ENCODE peak calls at places on chromosomes 11 and 22, in seven cellular contexts. O is trophoblast cell, E is IMR-90, W is neuronal stem cell, V is H1, B is H9, P is mesenchymal stem cell. X is an unnamed sample.

GRCh38 chr22:22682807-22683667 is 38.6 kb downstream of the GGTLC2 start:
- DNase-seq in O (no peak), E (peak; percentile 65), W (no peak), V (no peak), B (no peak), P (no peak), X (no peak)

GRCh38 chr11:61923166-61924015 is 6.0 kb upstream of the RAB3IL1 start:
- DNase-seq in O (peak; percentile 36), E (peak; percentile 63), W (no peak), V (peak; percentile 62), B (peak; percentile 72), P (peak; percentile 76), X (peak; percentile 83)

GRCh38 chr11:64654958-64655541 is 64.0 kb downstream of the SLC22A12 start:
- DNase-seq in O (no peak), E (no peak), W (no peak), V (no peak), B (no peak), P (no peak), X (no peak)

GRCh38 chr11:61701298-61701993 is 21.3 kb downstream of the DAGLA start:
- DNase-seq in O (peak; percentile 18), E (peak; percentile 16), W (no peak), V (peak; percentile 76), B (peak; percentile 85), P (peak; percentile 28), X (peak; percentile 82)

GRCh38 chr22:31540966-31541365 is 44.6 kb downstream of the SFI1 start:
- DNase-seq in O (no peak), E (no peak), W (no peak), V (no peak), B (no peak), P (no peak), X (no peak)

GRCh38 chr11:120337896-120338840 is 2.0 kb downstream of the ARHGEF12 start:
- DNase-seq in O (peak; percentile 10), E (peak; percentile 59), W (no peak), V (no peak), B (no peak), P (peak; percentile 52), X (no peak)

GRCh38 chr22:30309981-30310672 is 16.6 kb downstream of the TBC1D10A start:
- DNase-seq in O (peak; percentile 89), E (peak; percentile 72), W (no peak), V (no peak), B (no peak), P (peak; percentile 89), X (no peak)

GRCh38 chr11:65476632-65477270 is 22.1 kb upstream of the MALAT1 start:
- DNase-seq in O (peak; percentile 14), E (no peak), W (no peak), V (no peak), B (no peak), P (peak; percentile 49), X (no peak)

GRCh38 chr11:71481101-71481960 is 28.3 kb downstream of the NADSYN1 start:
- DNase-seq in O (peak; percentile 94), E (no peak), W (no peak), V (no peak), B (no peak), P (no peak), X (no peak)

GRCh38 chr11:76798202-76798581 is 15.0 kb downstream of the TSKU start:
- DNase-seq in O (no peak), E (no peak), W (no peak), V (peak; percentile 41), B (no peak), P (no peak), X (no peak)

GRCh38 chr11:8683115-8683807 is 669 bp downstream of the RPL27A start:
- DNase-seq in O (peak; percentile 5), E (no peak), W (no peak), V (no peak), B (no peak), P (no peak), X (peak; percentile 45)

GRCh38 chr11:8684600-8685290 is 2.2 kb downstream of the RPL27A start:
- DNase-seq in O (no peak), E (no peak), W (no peak), V (no peak), B (no peak), P (no peak), X (no peak)

GRCh38 chr11:8679006-8679405 is 3.5 kb downstream of the TRIM66 start:
- DNase-seq in O (no peak), E (no peak), W (no peak), V (no peak), B (no peak), P (no peak), X (no peak)

GRCh38 chr11:8682219-8683114 is at the start of the genes RPL27A and TRIM66:
- DNase-seq in O (peak; percentile 99), E (peak; percentile 95), W (peak; percentile 95), V (peak; percentile 100), B (peak; percentile 97), P (peak; percentile 97), X (peak; percentile 98)

GRCh38 chr11:8681837-8682218 is 637 bp downstream of the TRIM66 start:
- DNase-seq in O (no peak), E (no peak), W (no peak), V (no peak), B (no peak), P (no peak), X (no peak)
- H2BK120ac ChIP-seq in O (peak overlapping the region; percentile 84), E (no peak overlapping the region), W (no peak overlapping the region), V (no peak overlapping the region), B (no peak overlapping the region), P (peak overlapping the region; percentile 39), X (no peak overlapping the region)

GRCh38 chr11:83389975-83390374 is 103.8 kb upstream of the CCDC90B start:
- DNase-seq in O (no peak), E (no peak), W (no peak), V (no peak), B (no peak), P (no peak), X (no peak)
- H3K79me1 ChIP-seq in O (no peaks in the 10 kb centered on the region), E (no peaks in the 10 kb centered on the region), W (no peaks in the 10 kb centered on the region), V (no peaks in the 10 kb centered on the region), B (no peaks in the 10 kb centered on the region), P (no peaks in the 10 kb centered on the region), X (no peaks in the 10 kb centered on the region)

GRCh38 chr11:31796523-31797226 is 14.4 kb downstream of the PAX6 start:
- DNase-seq in O (no peak), E (no peak), W (no peak), V (no peak), B (no peak), P (no peak), X (no peak)

GRCh38 chr11:31794546-31794945 is 16.6 kb downstream of the PAX6 start:
- DNase-seq in O (no peak), E (no peak), W (no peak), V (no peak), B (no peak), P (no peak), X (no peak)

GRCh38 chr11:31798057-31799035 is 12.8 kb downstream of the PAX6 start:
- DNase-seq in O (no peak), E (no peak), W (no peak), V (peak; percentile 89), B (peak; percentile 89), P (no peak), X (peak; percentile 89)

GRCh38 chr11:31797227-31798056 is 13.7 kb downstream of the PAX6 start:
- DNase-seq in O (no peak), E (no peak), W (no peak), V (no peak), B (no peak), P (no peak), X (peak; percentile 46)

DNA sequence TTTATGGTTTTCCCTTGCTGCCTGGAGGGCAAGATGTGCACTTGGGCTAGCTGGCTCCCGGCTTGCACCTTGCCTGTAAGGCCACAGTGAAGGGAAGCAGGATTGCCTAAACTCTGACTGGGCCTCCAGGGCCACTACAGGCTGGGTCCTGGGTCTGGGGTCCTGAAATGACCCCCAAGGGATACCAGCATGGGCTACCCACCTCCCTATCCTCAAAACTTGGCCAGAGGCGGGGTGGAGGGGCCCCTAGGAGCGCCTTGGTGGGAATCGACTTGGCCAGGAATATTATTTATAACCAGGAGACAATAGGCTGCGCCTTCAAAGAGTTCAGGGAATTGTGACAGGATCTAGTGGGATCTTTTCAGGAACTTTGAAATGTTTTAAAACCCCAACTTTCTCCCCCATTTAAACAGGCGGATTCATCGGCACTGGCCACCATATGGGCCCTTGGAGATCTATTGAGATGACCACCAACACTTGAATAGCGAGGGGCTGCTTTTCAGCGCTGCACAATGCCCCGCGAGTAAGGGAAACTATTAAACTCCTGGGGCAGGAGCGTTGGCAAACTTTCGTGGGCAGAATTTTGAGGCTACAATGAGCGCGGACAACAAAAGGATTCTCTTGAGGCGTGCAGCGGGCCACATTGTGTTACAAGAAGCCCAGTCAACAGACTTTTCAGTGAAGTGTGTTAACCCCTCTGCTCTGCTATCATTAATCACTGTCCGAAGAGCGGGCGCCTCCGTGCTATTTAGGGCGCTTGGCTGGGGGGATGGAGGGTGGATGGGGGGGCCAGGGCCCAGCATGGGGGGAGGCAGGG is 15.2 kb downstream of the PAX6 start:
- DNase-seq in O (no peak), E (no peak), W (no peak), V (no peak), B (no peak), P (no peak), X (no peak)
- H2BK120ac ChIP-seq in O (no peak overlapping the region), E (no peak overlapping the region), W (no peak overlapping the region), V (no peak overlapping the region), B (no peak overlapping the region), P (no peak overlapping the region), X (no peak overlapping the region)

DNA sequence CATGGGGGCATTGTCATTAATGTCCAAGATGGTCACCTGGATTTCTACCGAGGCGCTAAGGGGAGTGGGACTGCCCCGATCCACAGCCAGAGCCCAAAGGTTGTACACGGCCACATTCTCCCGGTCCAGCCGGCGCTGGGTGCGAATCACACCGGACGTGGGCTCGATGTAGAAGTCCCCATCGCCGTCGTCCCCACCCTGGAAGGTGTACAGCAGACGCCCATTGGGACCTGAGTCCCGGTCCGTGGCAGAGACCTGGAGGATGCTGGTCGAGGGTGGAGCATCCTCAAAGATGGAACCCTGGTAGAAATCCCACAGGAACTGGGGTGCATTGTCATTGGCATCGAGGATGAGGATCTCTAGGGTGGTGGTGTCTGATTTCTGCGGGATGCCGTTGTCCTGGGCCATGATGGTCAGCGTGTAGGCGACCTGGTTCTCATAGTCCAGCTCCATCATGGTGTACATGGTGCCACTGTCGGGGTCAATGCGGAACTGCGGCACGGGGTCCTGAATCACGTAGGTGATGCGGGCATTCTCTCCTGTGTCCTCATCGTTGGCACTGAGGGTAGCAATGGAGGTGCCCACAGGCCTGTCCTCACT is 3.1 kb downstream of the CELSR1 start:
- DNase-seq in O (no peak), E (no peak), W (no peak), V (no peak), B (no peak), P (no peak), X (no peak)
- H3K79me1 ChIP-seq in O (peaks cover 5% of the 10 kb centered on the region), E (no peaks in the 10 kb centered on the region), W (peaks cover 5% of the 10 kb centered on the region), V (peaks cover 6% of the 10 kb centered on the region), B (no peaks in the 10 kb centered on the region), P (peaks cover 34% of the 10 kb centered on the region), X (no peaks in the 10 kb centered on the region)

DNA sequence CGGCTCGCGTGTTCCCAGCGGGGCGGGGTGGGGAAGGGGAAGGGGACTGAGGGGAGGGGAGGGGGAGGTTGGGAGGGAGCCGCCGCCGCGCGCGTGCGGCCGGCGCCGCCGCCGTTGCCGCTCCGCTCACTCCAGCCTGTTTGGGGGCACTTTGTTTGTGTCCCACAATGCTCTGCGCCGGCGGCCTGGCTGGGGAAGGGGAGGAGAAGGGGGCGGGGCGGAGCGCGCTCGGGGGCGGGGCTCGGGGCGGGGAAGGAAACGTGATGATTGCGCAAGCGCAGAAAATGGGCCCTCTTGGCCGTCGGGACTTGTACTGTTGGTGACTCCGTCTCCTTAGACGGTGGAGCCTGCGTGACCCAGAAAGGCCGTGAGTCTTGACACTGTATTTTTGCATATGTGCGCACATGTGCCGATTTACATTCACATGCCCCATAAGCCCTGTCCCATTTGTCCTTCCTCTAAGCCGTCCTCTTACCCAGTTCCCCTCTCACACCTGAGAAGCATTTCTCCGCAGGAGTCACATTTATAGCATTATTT is at the start of gene ZBTB44:
- DNase-seq in O (peak; percentile 91), E (peak; percentile 85), W (peak; percentile 84), V (peak; percentile 89), B (peak; percentile 93), P (peak; percentile 84), X (peak; percentile 94)
- H2BK120ac ChIP-seq in O (peak within 1 kb of the TSS; percentile 90), E (peak within 1 kb of the TSS; percentile 8), W (no peak within 1 kb of the TSS), V (peak within 1 kb of the TSS; percentile 60), B (no peak within 1 kb of the TSS), P (peak within 1 kb of the TSS; percentile 79), X (no peak within 1 kb of the TSS)